ENCODE peak calls at places on chromosome 5, in four cellular contexts. K, E, C and P are unnamed samples.

GRCh38 chr5:150000990-150001659 is 586 bp downstream of the HMGXB3 start:
- DNase-seq in K (peak), C (peak), E (peak), P (peak)

GRCh38 chr5:7372399-7372798 is 23.5 kb upstream of the ADCY2 start:
- DNase-seq in C (no peak), E (no peak), K (no peak), P (no peak)

GRCh38 chr5:152505442-152506042 is 100.5 kb upstream of the NMUR2 start:
- DNase-seq in C (peak), K (peak), E (peak), P (peak)

GRCh38 chr5:110853267-110853666 is 114.5 kb downstream of the SLC25A46 start:
- DNase-seq in E (no peak), K (peak), C (peak), P (peak)

GRCh38 chr5:106600803-106601202 is 1069.9 kb downstream of the EFNA5 start:
- DNase-seq in C (no peak), K (no peak), E (no peak), P (no peak)

GRCh38 chr5:14687023-14687665 is 22.6 kb downstream of the OTULIN start:
- DNase-seq in E (no peak), C (peak), K (no peak), P (peak)

GRCh38 chr5:150458819-150459557 is 9.4 kb upstream of the RPS14 start:
- DNase-seq in E (peak), K (peak), C (peak), P (peak)

GRCh38 chr5:113002423-113002822 is 25.8 kb downstream of the DCP2 start:
- DNase-seq in C (no peak), K (no peak), E (no peak), P (no peak)

GRCh38 chr5:173775692-173776135 is 112.4 kb upstream of the CPEB4 start:
- DNase-seq in C (no peak), K (no peak), E (no peak), P (no peak)

GRCh38 chr5:127844631-127845030 is 141.4 kb downstream of the CCDC192 start:
- DNase-seq in K (no peak), E (no peak), C (peak), P (peak)

GRCh38 chr5:61649231-61649630 is 317.2 kb downstream of the ZSWIM6 start:
- DNase-seq in C (no peak), E (no peak), K (no peak), P (no peak)

GRCh38 chr5:67221487-67222242 is 25.1 kb upstream of the CD180 start:
- DNase-seq in C (no peak), K (no peak), E (peak), P (no peak)

GRCh38 chr5:102760815-102761214 is 5.7 kb downstream of the PAM start:
- DNase-seq in K (peak), C (peak), E (no peak), P (peak)

GRCh38 chr5:116970318-116970717 is 395.7 kb upstream of the SEMA6A start:
- DNase-seq in E (peak), C (peak), K (peak), P (no peak)

GRCh38 chr5:90518666-90519065 is 10.7 kb downstream of the LYSMD3 start:
- DNase-seq in C (peak), E (no peak), K (peak), P (no peak)

GRCh38 chr5:179825655-179826182 is 5.0 kb downstream of the SQSTM1 start:
- DNase-seq in C (no peak), E (no peak), K (no peak), P (no peak)

GRCh38 chr5:57232293-57233033 is 58.6 kb downstream of the GPBP1 start:
- DNase-seq in E (no peak), K (no peak), C (no peak), P (no peak)

GRCh38 chr5:821504-821903 is 29.3 kb downstream of the ZDHHC11 start:
- DNase-seq in C (no peak), E (no peak), K (no peak), P (no peak)

GRCh38 chr5:41843456-41844112 is 26.6 kb downstream of the OXCT1 start:
- DNase-seq in E (peak), C (peak), K (peak), P (peak)

GRCh38 chr5:148949871-148950863 is 112.7 kb downstream of the SH3TC2 start:
- DNase-seq in C (no peak), K (peak), E (no peak), P (peak)

GRCh38 chr5:157528036-157528632 is 47.4 kb downstream of the ADAM19 start:
- DNase-seq in E (no peak), C (peak), K (peak), P (peak)

GRCh38 chr5:5570646-5571045 is 148.2 kb downstream of the ICE1 start:
- DNase-seq in K (no peak), C (no peak), E (no peak), P (no peak)

GRCh38 chr5:149667084-149667826 is 62.9 kb upstream of the PPARGC1B start:
- DNase-seq in E (no peak), K (peak), C (peak), P (peak)

GRCh38 chr5:93425102-93425501 is 155.9 kb downstream of the NR2F1-AS1 start:
- DNase-seq in E (no peak), C (no peak), K (peak), P (no peak)

GRCh38 chr5:93421498-93421897 is 159.5 kb downstream of the NR2F1-AS1 start:
- DNase-seq in C (no peak), E (no peak), K (no peak), P (no peak)

GRCh38 chr5:93423333-93423714 is 157.7 kb downstream of the NR2F1-AS1 start:
- DNase-seq in C (no peak), E (no peak), K (no peak), P (no peak)

GRCh38 chr5:93421987-93422391 is 159.0 kb downstream of the NR2F1-AS1 start:
- DNase-seq in E (no peak), K (no peak), C (no peak), P (peak)

DNA sequence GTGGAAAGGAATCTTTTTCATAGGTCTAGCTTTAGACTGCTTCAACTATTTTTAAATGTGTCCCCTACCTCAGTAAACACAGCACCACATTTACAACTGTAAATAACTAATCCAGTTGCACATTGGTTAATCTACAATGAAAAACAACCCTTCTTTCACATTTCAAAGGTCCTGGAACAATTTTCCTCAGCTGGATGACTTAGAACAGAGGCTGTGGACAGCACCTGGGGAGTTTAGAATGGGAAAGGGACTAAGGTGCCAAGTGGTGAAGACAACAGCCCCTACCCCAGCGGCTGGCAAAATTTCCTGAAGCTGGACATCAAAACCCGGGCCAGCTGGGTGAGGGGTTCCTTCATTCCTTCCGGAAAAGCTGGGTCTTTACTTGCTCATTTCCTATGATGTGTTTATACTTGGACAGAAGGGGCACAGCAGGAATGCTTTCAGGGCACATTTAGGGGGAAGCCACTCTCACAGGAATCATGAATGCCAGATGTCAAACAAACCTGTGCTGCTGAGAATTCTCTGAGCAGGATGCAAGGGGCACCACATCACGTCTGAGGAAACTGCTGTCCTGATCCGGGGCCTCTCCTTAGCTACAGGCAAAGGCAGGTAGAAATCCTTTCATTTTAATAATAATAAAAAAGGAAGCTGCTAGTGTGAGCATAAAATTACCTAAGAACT is 158.2 kb downstream of the NR2F1-AS1 start:
- DNase-seq in C (no peak), K (no peak), E (no peak), P (no peak)
- H3K4me3 ChIP-seq in C (no peak), K (no peak), E (no peak), P (no peak)

GRCh38 chr5:77631166-77631582 is 7.3 kb downstream of the OTP start:
- DNase-seq in K (no peak), C (no peak), E (no peak), P (no peak)

GRCh38 chr5:77628840-77629552 is 9.5 kb downstream of the OTP start:
- DNase-seq in K (no peak), E (no peak), C (no peak), P (no peak)

GRCh38 chr5:77630246-77631165 is 8.0 kb downstream of the OTP start:
- DNase-seq in C (no peak), E (peak), K (no peak), P (no peak)

GRCh38 chr5:77629553-77630245 is 8.8 kb downstream of the OTP start:
- DNase-seq in C (no peak), K (no peak), E (no peak), P (no peak)

DNA sequence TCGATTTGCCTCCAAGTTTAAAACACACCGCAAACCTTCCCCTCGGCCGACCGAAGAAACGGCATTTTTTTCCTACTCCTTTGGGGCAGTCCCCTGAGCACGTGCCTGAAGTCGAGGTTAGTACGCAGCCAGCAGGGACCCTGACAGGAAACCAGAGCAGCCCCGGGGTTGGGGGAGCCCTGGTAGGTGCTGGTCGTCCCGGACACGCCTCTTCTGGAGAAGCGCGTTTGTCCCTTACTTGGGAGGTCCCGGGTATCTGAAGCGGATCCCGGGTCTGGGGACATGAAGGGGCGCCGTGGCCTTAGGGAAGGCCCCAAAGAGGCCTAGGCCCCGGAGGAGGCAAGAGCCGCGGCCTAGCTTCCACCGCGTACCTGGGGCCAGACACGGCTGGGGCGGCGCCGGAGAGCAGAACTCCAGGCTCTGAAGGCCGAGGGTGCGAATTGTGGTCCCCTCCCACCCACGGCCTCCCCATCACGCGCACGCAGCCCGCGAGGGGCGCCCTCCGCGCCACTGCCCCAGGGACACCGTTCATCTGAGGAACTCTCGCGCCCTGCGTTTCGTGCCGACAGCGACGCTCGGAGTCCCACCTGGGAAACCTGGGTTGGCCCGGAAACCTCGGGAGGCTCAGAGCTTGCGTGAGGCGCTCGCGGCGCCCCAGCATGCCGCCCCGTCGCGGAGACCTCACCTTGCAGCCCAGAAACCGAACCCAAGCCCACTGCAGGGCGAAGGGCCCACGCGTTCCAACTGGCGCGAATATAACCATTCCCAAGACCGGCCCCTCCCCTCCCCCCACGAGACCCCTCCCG is 10.4 kb downstream of the OTP start:
- DNase-seq in K (no peak), E (no peak), C (no peak), P (no peak)
- H3K4me3 ChIP-seq in K (no peak), E (no peak), C (no peak), P (no peak)

DNA sequence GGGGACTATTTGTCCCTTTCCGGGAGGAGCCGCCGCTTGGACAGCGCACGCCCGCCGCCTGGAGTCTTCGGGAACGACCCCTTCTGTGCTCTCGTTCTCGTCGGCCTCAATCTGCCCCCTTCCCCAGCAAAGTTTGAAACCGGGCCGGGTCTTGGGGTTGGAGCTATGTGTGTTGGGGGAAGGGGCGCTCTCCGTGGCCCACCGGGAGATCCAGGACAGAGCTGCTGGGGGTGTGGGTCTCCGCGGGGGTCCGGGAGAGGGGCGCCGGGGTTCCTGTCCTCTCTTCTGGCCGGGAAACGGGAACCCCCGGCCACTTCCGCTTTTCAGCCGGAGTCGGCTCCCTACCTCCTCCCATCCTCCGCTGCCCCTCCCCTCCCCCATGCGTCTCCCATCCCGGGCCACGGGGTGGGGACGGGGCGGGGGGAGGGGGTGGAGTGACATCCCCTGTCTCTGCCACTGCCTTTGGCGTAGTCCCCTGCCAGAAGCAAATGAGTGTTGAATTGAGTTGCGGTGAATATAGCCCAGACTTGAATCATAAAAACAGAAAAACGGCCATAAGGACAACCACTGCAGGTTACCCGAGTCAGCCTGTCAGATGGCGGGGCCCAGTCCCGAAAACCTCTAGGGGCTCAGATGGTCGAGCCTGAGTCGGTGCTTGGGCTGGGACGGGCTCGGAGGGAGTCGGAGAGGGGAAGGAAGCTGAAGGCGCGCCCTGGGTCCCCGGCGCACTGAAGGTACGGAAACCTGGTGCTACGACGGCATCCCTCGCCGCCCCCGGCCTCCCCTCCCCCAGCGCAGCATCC is 1.1 kb downstream of the CPLX2 start:
- DNase-seq in C (no peak), K (no peak), E (no peak), P (no peak)
- H3K4me3 ChIP-seq in C (no peak), K (no peak), E (peak), P (no peak)

GRCh38 chr5:31106259-31106658 is 87.2 kb upstream of the CDH6 start:
- DNase-seq in E (no peak), K (no peak), C (no peak), P (peak)
- H3K4me3 ChIP-seq in E (no peak), K (no peak), C (no peak), P (no peak)